ENCODE peak calls at places on chromosomes 4 and X, in five cellular contexts. I, S, A, H and P are unnamed samples.

GRCh38 chr4:83115000-83115399 is 471 bp upstream of the PLAC8 start:
- DNase-seq in I (no peak), S (no peak), A (no peak), H (no peak), P (peak)

GRCh38 chrX:153443476-153444332 is 2.2 kb downstream of the TREX2 start:
- DNase-seq in I (no peak), S (no peak), A (no peak), H (no peak), P (no peak)

GRCh38 chr4:85929926-85930325 is 429.9 kb downstream of the MAPK10 start:
- DNase-seq in I (peak), S (peak), A (no peak), H (peak), P (no peak)

GRCh38 chr4:139054791-139055376 is 39.3 kb downstream of the NOCT start:
- DNase-seq in I (no peak), S (no peak), A (no peak), H (no peak), P (peak)

GRCh38 chrX:68396953-68397352 is 36.3 kb downstream of the OPHN1 start:
- DNase-seq in I (no peak), S (no peak), A (no peak), H (no peak), P (no peak)

GRCh38 chr4:59869559-59869958 is 1330.6 kb upstream of the ADGRL3 start:
- DNase-seq in I (no peak), S (no peak), A (no peak), H (no peak), P (no peak)

GRCh38 chrX:110450050-110450449 is 91.4 kb downstream of the RTL9 start:
- DNase-seq in I (peak), S (peak), A (peak), H (peak), P (peak)

GRCh38 chrX:121579016-121579760 is 531.8 kb downstream of the GLUD2 start:
- DNase-seq in I (no peak), S (no peak), A (peak), H (no peak), P (peak)

GRCh38 chr4:147590249-147590920 is 26.8 kb upstream of the TMEM184C start:
- DNase-seq in I (no peak), S (no peak), A (peak), H (peak), P (peak)

GRCh38 chr4:90215286-90215685 is 88.1 kb downstream of the CCSER1 start:
- DNase-seq in I (no peak), S (no peak), A (no peak), H (no peak), P (no peak)

DNA sequence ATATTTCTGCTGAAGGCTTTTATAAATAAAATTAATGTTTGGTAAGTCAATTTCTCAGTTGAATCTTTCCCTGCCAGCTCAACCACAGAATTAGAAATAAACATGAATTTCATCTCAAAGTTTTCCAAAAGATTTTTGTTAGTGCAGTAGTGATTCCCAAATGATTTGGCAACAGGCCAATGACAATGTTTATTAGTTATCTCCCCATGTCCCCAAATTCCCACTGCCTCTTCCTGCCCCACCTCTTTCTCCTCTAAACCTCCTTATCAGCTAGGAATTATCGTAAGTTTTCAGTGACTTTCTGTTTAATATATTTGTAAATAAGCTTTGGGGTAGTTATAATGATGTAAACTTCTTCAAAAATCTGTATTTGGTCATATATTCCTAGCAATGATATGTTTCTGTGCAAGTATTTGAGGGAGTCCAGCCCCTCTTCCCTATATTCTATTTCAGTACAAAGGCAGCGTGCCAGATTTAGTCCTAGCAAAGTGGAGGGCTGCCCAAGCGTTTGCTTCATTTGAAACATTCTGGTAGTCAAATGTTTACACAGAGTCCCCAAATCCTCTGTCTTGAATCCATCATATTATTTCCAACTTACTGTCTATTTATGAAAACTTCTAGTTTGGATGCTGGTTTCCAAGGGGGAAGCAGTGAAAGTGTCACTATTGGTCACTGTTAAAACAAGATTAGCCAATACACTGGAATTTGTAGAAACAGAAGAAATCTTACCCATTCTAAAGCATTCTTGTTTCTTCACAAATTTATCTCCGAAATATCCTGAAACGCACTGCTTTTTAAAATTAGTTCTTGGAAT is 33.7 kb upstream of the ANKRD50 start:
- DNase-seq in I (no peak), S (no peak), A (no peak), H (no peak), P (peak)
- H3K4me3 ChIP-seq in I (no peak), S (no peak), A (no peak), H (no peak), P (peak)

DNA sequence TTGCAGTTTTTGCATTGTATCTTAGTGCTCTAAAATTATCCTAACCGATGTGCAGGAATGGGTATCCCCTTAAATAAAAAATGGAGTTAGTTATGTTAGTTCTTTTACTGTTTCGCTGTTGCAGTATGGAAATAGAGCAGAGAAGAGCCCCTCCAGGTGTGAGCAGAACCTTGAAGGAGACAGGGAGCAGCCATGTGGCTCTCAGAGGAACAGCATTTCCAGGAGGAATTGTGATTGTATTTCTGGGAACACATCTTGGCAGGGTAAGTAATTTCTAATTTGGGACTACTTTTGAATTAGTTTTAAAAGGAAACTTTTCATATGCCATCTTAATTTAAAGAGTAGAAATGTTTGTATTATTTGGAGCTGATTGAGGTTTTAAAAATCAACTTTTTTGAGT is 5.3 kb upstream of the CCDC158 start:
- DNase-seq in I (no peak), S (no peak), A (no peak), H (no peak), P (no peak)
- TF ChIP-seq CTCF in I (no peak), S (no peak), A (peak), H (peak), P (peak)

GRCh38 chr4:996994-997374 is 3.8 kb upstream of the SLC26A1 start:
- DNase-seq in I (no peak), S (no peak), A (no peak), H (no peak), P (no peak)
- H3K4me3 ChIP-seq in I (peak), S (peak), A (no peak), H (no peak), P (no peak)

DNA sequence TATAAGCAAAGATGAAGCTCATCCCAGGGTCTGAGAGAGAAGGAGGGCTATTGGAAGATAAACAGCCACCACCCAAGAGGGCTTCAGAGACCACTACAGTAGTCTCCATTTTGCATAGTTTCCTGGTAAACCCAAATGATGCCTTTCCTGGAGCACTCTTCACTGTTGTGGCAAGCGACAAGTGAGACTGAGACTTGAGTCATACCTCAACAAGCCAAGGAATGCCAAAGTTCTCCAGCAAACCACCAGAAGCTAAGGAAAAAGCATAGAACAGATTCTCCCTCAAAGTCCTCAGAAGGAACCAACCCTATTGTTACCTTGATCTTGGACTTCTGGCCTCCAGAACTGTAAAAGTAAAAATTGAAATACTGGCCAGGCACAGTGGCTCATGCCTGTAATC is 65.9 kb downstream of the LARP7 start:
- DNase-seq in I (no peak), S (no peak), A (no peak), H (no peak), P (no peak)
- TF ChIP-seq CTCF in I (no peak), S (no peak), A (no peak), H (no peak), P (no peak)

DNA sequence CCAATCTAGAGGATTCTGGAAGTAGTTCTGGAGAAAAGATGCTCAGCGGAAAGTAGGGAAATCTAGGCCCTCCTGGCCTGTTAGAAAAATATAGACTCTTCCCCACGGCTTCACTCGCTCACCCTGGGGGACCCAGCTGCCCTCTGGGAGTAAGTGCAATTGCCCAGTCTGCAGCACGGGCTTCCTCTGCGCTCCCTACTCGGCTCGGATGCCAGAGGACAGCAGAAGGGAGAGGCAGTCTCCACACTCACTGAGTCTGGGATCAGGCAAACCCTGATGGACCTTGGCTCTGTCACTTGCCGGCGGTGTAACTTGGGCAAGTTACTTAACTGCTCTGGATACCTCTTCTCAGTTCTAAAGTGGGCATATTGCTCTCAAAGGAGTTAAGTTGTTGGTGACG is 2.1 kb downstream of the SHISA3 start:
- DNase-seq in I (no peak), S (no peak), A (no peak), H (peak), P (no peak)
- H3K4me3 ChIP-seq in I (peak), S (no peak), A (no peak), H (peak), P (peak)

GRCh38 chr4:7328913-7329638 is 105.7 kb downstream of the PSAPL1 start:
- DNase-seq in I (peak), S (peak), A (peak), H (peak), P (peak)
- TF ChIP-seq CTCF in I (no peak), S (no peak), A (no peak), H (no peak), P (no peak)

DNA sequence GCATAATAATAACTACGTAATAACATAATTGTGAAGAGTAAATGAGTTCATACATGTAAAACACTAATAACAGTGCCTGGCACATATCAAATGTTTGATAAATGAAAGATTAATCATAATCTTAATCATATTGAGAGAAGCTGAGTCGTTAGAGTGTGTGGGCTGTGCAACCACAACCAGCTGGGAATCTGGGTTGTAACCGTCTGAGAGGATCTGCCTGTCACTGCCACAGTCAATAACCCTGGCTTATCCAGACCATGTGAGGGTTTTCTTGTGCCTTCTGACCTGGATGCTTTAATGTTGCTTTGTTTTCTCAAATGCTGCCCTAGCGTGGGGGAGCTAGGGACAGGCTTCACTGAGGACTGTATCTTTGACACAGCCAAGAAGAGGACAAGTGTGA is 73.9 kb downstream of the TRPC5 start:
- DNase-seq in I (no peak), S (no peak), A (no peak), H (no peak), P (no peak)
- H3K4me3 ChIP-seq in I (no peak), S (no peak), A (no peak), H (no peak), P (no peak)